ENCODE peak calls at places on chromosome 17, in seven cellular contexts. H is SJSA1, K is caudate nucleus, F is aorta, B is coronary artery, M is PC-9, D is A549. Q is an unnamed sample.

GRCh38 chr17:69402052-69402451 is 12.4 kb upstream of the MAP2K6 start:
- DNase-seq in H (no peak), K (no peak), B (no peak), M (peak), F (no peak), D (no peak), Q (peak)

GRCh38 chr17:19386974-19387920 is at the start of gene MFAP4:
- DNase-seq in D (no peak), B (peak), F (peak), H (no peak), M (no peak), K (no peak), Q (peak)

GRCh38 chr17:3983945-3984484 is 19.8 kb upstream of the ATP2A3 start:
- DNase-seq in M (no peak), F (no peak), D (no peak), H (no peak), B (peak), K (no peak), Q (peak)

GRCh38 chr17:75239214-75239613 is 22.2 kb downstream of the GGA3 start:
- DNase-seq in H (no peak), K (no peak), D (no peak), B (no peak), M (no peak), F (no peak), Q (no peak)

GRCh38 chr17:81388612-81389367 is 6.5 kb upstream of the BAHCC1 start:
- DNase-seq in D (no peak), H (no peak), K (no peak), F (no peak), M (no peak), B (no peak), Q (no peak)

GRCh38 chr17:73274490-73274889 is 12.8 kb upstream of the CPSF4L start:
- DNase-seq in M (no peak), H (no peak), B (no peak), F (no peak), D (no peak), K (no peak), Q (no peak)

GRCh38 chr17:19345067-19345460 is 17.5 kb downstream of the B9D1 start:
- DNase-seq in B (peak), F (no peak), H (no peak), M (no peak), D (no peak), K (no peak), Q (no peak)

GRCh38 chr17:76053230-76054111 is 18.8 kb downstream of the SRP68 start:
- DNase-seq in B (no peak), M (peak), H (no peak), D (peak), K (no peak), F (no peak), Q (peak)

GRCh38 chr17:21239680-21240374 is 13.4 kb downstream of the NATD1 start:
- DNase-seq in M (no peak), B (no peak), D (peak), F (no peak), H (no peak), K (no peak), Q (peak)

GRCh38 chr17:57186231-57187019 is 69.9 kb upstream of the MSI2 start:
- DNase-seq in K (no peak), M (no peak), D (no peak), B (no peak), F (no peak), H (no peak), Q (no peak)

GRCh38 chr17:64658931-64659330 is 3.2 kb downstream of the SMURF2 start:
- DNase-seq in K (no peak), F (no peak), M (peak), H (peak), D (no peak), B (no peak), Q (peak)

GRCh38 chr17:42694524-42694923 is 12.2 kb downstream of the CNTNAP1 start:
- DNase-seq in B (no peak), H (no peak), F (no peak), M (no peak), K (no peak), D (no peak), Q (no peak)

GRCh38 chr17:27240802-27241155 is 53.1 kb upstream of the WSB1 start:
- DNase-seq in D (no peak), M (peak), H (no peak), K (no peak), F (no peak), B (no peak), Q (no peak)

GRCh38 chr17:27237890-27238289 is 56.0 kb upstream of the WSB1 start:
- DNase-seq in K (no peak), M (no peak), D (no peak), H (no peak), F (no peak), B (no peak), Q (no peak)

GRCh38 chr17:27240086-27240801 is 53.7 kb upstream of the WSB1 start:
- DNase-seq in D (no peak), F (no peak), M (no peak), H (no peak), K (no peak), B (no peak), Q (no peak)

GRCh38 chr17:27239584-27239983 is 54.3 kb upstream of the WSB1 start:
- DNase-seq in B (no peak), K (no peak), F (no peak), H (no peak), M (no peak), D (no peak), Q (no peak)

DNA sequence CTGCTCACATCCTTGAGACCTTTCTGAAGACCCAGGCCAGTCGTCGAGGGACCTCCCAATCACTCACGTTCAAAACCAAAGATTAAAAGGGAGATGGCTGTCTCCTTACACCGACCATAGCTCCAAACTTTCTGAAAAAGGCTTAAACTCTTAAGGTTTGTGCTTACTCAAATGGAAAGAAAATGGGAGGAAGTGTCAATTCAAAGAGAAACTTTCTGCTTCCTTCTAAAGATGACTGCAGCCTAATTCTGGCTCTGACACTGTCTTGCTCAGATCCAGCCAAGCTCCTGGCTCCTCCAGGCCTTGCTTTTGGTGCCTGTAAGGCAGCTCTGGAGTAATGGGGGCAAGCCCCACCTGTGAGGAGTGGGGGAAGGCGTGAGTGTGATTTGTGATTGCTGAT is 54.9 kb upstream of the WSB1 start:
- DNase-seq in K (no peak), D (no peak), B (no peak), F (no peak), M (no peak), H (no peak), Q (no peak)
- H3K27ac ChIP-seq in K (peak), D (peak), B (no peak), F (no peak), M (no peak), H (no peak), Q (no peak)

GRCh38 chr17:37221865-37222264 is 153.9 kb upstream of the C17orf78 start:
- DNase-seq in K (no peak), F (no peak), H (no peak), D (no peak), B (no peak), M (no peak), Q (no peak)

GRCh38 chr17:37218849-37219248 is 156.9 kb upstream of the C17orf78 start:
- DNase-seq in M (no peak), B (no peak), H (no peak), D (no peak), F (no peak), K (no peak), Q (no peak)

GRCh38 chr17:37225458-37225857 is 150.3 kb upstream of the C17orf78 start:
- DNase-seq in B (no peak), M (no peak), D (no peak), H (no peak), K (no peak), F (no peak), Q (no peak)

GRCh38 chr17:37219876-37220608 is 155.7 kb upstream of the C17orf78 start:
- DNase-seq in D (no peak), H (no peak), M (no peak), F (no peak), B (no peak), K (no peak), Q (no peak)

GRCh38 chr17:37220609-37220953 is 155.2 kb upstream of the C17orf78 start:
- DNase-seq in F (no peak), B (no peak), M (no peak), H (no peak), D (no peak), K (no peak), Q (peak)
- H3K27ac ChIP-seq in F (no peak), B (no peak), M (peak), H (no peak), D (no peak), K (no peak), Q (no peak)

GRCh38 chr17:82839617-82840292 is at the start of gene ZNF750:
- DNase-seq in M (peak), D (no peak), B (no peak), F (no peak), K (no peak), H (no peak), Q (no peak)

GRCh38 chr17:82838386-82839063 is 1.3 kb downstream of the ZNF750 start:
- DNase-seq in H (no peak), K (no peak), M (peak), B (no peak), D (no peak), F (no peak), Q (no peak)

GRCh38 chr17:82841921-82842596 is 2.2 kb upstream of the ZNF750 start:
- DNase-seq in H (no peak), F (no peak), K (no peak), B (no peak), M (no peak), D (no peak), Q (no peak)

GRCh38 chr17:82837586-82838320 is 2.1 kb downstream of the ZNF750 start:
- DNase-seq in M (no peak), K (no peak), D (no peak), F (no peak), H (no peak), B (no peak), Q (no peak)

DNA sequence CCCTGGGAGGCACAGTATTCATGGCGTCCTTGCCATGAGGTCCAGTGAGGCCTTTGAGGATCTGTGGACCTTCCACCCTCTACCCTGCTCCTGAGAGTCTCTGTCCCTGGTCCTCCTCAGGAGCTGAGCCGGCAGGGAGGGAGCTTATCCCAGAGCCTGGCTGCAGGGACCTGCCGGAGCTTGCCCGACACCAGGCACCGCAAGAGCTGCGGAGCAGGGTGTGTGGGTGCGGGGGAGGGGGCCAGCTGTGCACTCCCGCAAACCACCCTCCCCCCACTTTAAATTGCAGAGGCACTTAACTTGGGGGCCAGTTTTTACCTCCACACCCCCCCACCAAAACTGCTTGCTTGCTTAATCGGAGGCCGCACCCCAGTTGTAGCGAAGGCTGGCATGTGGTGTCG is 609 bp upstream of the ZNF750 start:
- DNase-seq in B (no peak), F (no peak), K (no peak), H (no peak), M (no peak), D (no peak), Q (no peak)
- H3K27ac ChIP-seq in B (no peak), F (no peak), K (no peak), H (no peak), M (peak), D (no peak), Q (no peak)

GRCh38 chr17:39793473-39793872 is 55.7 kb downstream of the GRB7 start:
- DNase-seq in D (no peak), M (no peak), B (no peak), F (no peak), K (no peak), H (no peak), Q (no peak)
- H3K27ac ChIP-seq in D (no peak), M (no peak), B (no peak), F (no peak), K (no peak), H (no peak), Q (no peak)

GRCh38 chr17:35242158-35242804 is 591 bp upstream of the SLFN5 start:
- DNase-seq in H (peak), M (peak), D (peak), K (no peak), F (peak), B (peak), Q (peak)

GRCh38 chr17:35244345-35245195 is 1.7 kb downstream of the SLFN5 start:
- DNase-seq in K (no peak), D (peak), M (peak), H (peak), F (peak), B (peak), Q (peak)

GRCh38 chr17:35243459-35244204 is 760 bp downstream of the SLFN5 start:
- DNase-seq in B (peak), M (peak), H (peak), K (no peak), D (peak), F (peak), Q (peak)

GRCh38 chr17:35242805-35243458 is at the start of gene SLFN5:
- DNase-seq in D (peak), F (peak), M (peak), K (peak), B (peak), H (peak), Q (peak)

GRCh38 chr17:35245196-35245486 is 2.3 kb downstream of the SLFN5 start:
- DNase-seq in D (peak), B (no peak), K (no peak), F (no peak), H (peak), M (peak), Q (peak)
- H3K27ac ChIP-seq in D (peak), B (peak), K (no peak), F (no peak), H (peak), M (peak), Q (peak)

GRCh38 chr17:37713624-37714023 is 31.2 kb downstream of the HNF1B start:
- DNase-seq in D (no peak), F (no peak), M (no peak), B (no peak), K (no peak), H (no peak), Q (no peak)

GRCh38 chr17:37711113-37711512 is 33.7 kb downstream of the HNF1B start:
- DNase-seq in D (no peak), M (no peak), H (no peak), F (no peak), K (no peak), B (no peak), Q (no peak)

GRCh38 chr17:37710344-37710886 is 34.4 kb downstream of the HNF1B start:
- DNase-seq in F (peak), B (no peak), D (peak), M (peak), K (no peak), H (peak), Q (peak)

GRCh38 chr17:37714897-37715296 is 30.0 kb downstream of the HNF1B start:
- DNase-seq in F (no peak), M (no peak), D (peak), B (no peak), H (no peak), K (no peak), Q (peak)

GRCh38 chr17:37713028-37713431 is 31.8 kb downstream of the HNF1B start:
- DNase-seq in M (no peak), F (no peak), H (no peak), D (no peak), K (no peak), B (no peak), Q (no peak)
- H3K27ac ChIP-seq in M (no peak), F (no peak), H (no peak), D (peak), K (no peak), B (no peak), Q (no peak)

DNA sequence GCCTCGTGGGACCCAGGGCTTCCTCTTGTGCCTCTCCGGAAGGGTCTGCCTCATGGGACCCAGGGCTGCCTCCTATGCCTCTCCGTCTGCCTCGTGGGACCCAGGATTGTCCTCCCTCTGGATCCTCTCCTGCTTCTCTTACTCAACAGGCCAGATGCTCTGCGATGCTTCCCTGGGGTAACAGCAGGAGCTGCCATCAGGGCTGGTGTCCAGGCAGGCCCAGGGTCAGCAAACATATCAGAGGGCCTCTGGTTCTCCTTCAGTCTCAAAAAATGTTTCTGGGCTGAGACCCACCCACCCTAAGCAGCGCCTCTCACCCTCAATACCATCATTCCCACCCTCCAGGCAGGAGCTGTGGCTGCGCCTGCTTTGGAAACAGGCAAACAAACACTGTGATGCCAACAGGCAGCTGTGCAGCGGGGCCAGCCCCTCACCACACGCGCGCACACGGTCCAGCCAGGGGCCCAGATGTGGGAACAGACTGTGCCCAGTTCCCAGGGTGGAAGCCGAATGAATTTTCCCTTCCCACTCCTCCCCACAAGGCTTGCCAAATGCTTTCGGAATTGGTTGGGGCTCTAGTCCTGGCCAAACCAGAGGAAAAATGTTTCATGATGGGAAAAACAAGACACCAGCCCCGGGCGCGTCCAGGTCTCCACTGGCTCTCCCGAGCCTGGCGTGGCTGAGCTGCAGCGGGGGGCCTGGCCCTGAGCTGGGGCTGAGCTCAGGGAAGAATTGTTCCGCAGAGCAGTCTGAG is 11.3 kb downstream of the TIMM22 start:
- DNase-seq in F (peak), H (no peak), D (no peak), M (no peak), B (peak), K (no peak), Q (no peak)
- H3K27ac ChIP-seq in F (peak), H (no peak), D (no peak), M (no peak), B (peak), K (peak), Q (no peak)

GRCh38 chr17:9324864-9325263 is 250.8 kb downstream of the STX8 start:
- DNase-seq in D (no peak), H (no peak), F (no peak), K (no peak), B (no peak), M (no peak), Q (no peak)

GRCh38 chr17:9321862-9322261 is 253.8 kb downstream of the STX8 start:
- DNase-seq in K (no peak), M (no peak), D (no peak), B (no peak), F (no peak), H (no peak), Q (no peak)

DNA sequence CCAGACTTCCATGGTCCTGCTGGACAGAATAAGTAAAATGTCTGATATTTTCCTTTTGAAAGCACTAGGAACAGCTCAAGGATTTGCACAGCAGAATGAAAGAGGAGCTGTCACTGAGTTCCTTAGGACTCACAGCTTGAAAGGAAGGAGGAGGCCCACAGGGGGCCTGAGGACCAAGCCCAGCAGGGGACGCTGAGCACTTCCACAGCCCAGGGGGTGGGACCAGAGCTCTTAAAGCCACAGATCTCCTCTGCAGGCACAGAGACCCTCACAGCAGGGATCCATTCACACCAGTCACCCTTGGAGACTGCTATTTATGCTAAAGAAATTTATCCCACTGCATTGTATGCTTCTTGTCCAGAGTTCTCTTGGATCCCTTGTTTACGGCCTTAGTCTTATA is 253.3 kb downstream of the STX8 start:
- DNase-seq in H (no peak), K (no peak), D (no peak), B (no peak), M (no peak), F (no peak), Q (no peak)
- H3K27ac ChIP-seq in H (no peak), K (no peak), D (no peak), B (no peak), M (no peak), F (no peak), Q (no peak)

DNA sequence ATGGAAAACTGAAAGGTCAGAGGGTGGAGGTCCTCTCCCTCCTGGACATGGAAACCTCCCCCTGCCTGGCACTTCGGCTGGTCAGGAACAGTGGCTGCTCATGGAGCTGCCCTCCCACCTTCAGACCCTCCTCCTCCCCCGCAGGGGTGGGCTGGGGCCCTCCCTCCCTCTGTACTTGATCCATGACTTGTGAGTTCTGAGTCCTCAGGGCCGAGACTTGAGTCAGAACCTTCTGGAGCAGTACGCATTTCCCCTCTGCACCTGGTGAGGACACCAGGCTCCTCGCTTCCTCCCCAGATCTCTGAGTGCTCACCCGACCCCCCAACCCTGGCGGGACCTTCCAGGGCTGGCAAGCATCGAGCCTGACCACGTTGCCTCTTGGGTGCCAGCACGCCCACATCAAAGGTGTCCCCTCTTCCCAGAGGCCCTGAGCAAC is 98.2 kb upstream of the CBX4 start:
- DNase-seq in M (no peak), H (no peak), F (no peak), B (no peak), D (no peak), K (no peak), Q (no peak)
- H3K27ac ChIP-seq in M (no peak), H (no peak), F (no peak), B (no peak), D (peak), K (no peak), Q (no peak)

Q was measured in brain microvascular endothelial cell.